ENCODE peak calls at places on chromosomes 13 and 19, in four cellular contexts. One of them, this sample, is unnamed.

GRCh38 chr19:34172661-34173144 is 399 bp downstream of the LSM14A start:
- DNase-seq in BE2C: no peak
- DNase-seq in psoas muscle: no peak
- DNase-seq in progenitor cell of endocrine pancreas: peak; percentile 22
- DNase-seq in this sample: no peak

GRCh38 chr13:44231786-44232516 is 141.7 kb upstream of the SERP2 start:
- DNase-seq in BE2C: no peak
- DNase-seq in psoas muscle: peak; percentile 76
- DNase-seq in progenitor cell of endocrine pancreas: no peak
- DNase-seq in this sample: no peak

GRCh38 chr19:15101479-15102082 is 5.6 kb upstream of the SYDE1 start:
- DNase-seq in BE2C: peak; percentile 59
- DNase-seq in psoas muscle: no peak
- DNase-seq in progenitor cell of endocrine pancreas: no peak
- DNase-seq in this sample: peak; percentile 31

GRCh38 chr19:15236886-15237285 is 4.6 kb upstream of the EPHX3 start:
- DNase-seq in BE2C: no peak
- DNase-seq in psoas muscle: no peak
- DNase-seq in progenitor cell of endocrine pancreas: no peak
- DNase-seq in this sample: no peak

GRCh38 chr13:106173346-106173745 is 362.1 kb downstream of the EFNB2 start:
- DNase-seq in BE2C: no peak
- DNase-seq in psoas muscle: no peak
- DNase-seq in progenitor cell of endocrine pancreas: no peak
- DNase-seq in this sample: no peak

GRCh38 chr19:49212302-49212701 is 54.7 kb downstream of the TRPM4 start:
- DNase-seq in BE2C: peak; percentile 35
- DNase-seq in psoas muscle: no peak
- DNase-seq in progenitor cell of endocrine pancreas: no peak
- DNase-seq in this sample: no peak

GRCh38 chr19:34366670-34367423 is 1.9 kb downstream of the GPI start:
- DNase-seq in BE2C: no peak
- DNase-seq in psoas muscle: peak; percentile 24
- DNase-seq in progenitor cell of endocrine pancreas: no peak
- DNase-seq in this sample: no peak

GRCh38 chr13:102721800-102722231 is 27.0 kb upstream of the METTL21C start:
- DNase-seq in BE2C: no peak
- DNase-seq in psoas muscle: peak; percentile 70
- DNase-seq in progenitor cell of endocrine pancreas: no peak
- DNase-seq in this sample: peak; percentile 21

GRCh38 chr19:13289295-13289694 is 139.1 kb downstream of the IER2 start:
- DNase-seq in BE2C: no peak
- DNase-seq in psoas muscle: no peak
- DNase-seq in progenitor cell of endocrine pancreas: no peak
- DNase-seq in this sample: no peak

GRCh38 chr13:85261757-85262346 is 537.4 kb downstream of the SLITRK6 start:
- DNase-seq in BE2C: peak; percentile 5
- DNase-seq in psoas muscle: no peak
- DNase-seq in progenitor cell of endocrine pancreas: no peak
- DNase-seq in this sample: no peak

GRCh38 chr13:111372651-111373425 is 52.4 kb downstream of the TEX29 start:
- DNase-seq in BE2C: no peak
- DNase-seq in psoas muscle: no peak
- DNase-seq in progenitor cell of endocrine pancreas: no peak
- DNase-seq in this sample: no peak

GRCh38 chr19:35505956-35506355 is 7.5 kb downstream of the DMKN start:
- DNase-seq in BE2C: no peak
- DNase-seq in psoas muscle: no peak
- DNase-seq in progenitor cell of endocrine pancreas: no peak
- DNase-seq in this sample: no peak

GRCh38 chr13:105144020-105144419 is 1391.4 kb downstream of the EFNB2 start:
- DNase-seq in BE2C: no peak
- DNase-seq in psoas muscle: no peak
- DNase-seq in progenitor cell of endocrine pancreas: no peak
- DNase-seq in this sample: no peak
- TF ChIP-seq CTCF in BE2C: peak; percentile 26
- TF ChIP-seq CTCF in psoas muscle: no peak
- TF ChIP-seq CTCF in progenitor cell of endocrine pancreas: no peak
- TF ChIP-seq CTCF in this sample: no peak

GRCh38 chr19:1466018-1466460 is 13.0 kb downstream of the C19orf25 start:
- DNase-seq in BE2C: no peak
- DNase-seq in psoas muscle: peak; percentile 48
- DNase-seq in progenitor cell of endocrine pancreas: no peak
- DNase-seq in this sample: no peak

GRCh38 chr19:1467512-1468273 is 11.3 kb downstream of the C19orf25 start:
- DNase-seq in BE2C: no peak
- DNase-seq in psoas muscle: peak; percentile 51
- DNase-seq in progenitor cell of endocrine pancreas: no peak
- DNase-seq in this sample: no peak

GRCh38 chr19:1466461-1467227 is 12.4 kb downstream of the C19orf25 start:
- DNase-seq in BE2C: no peak
- DNase-seq in psoas muscle: peak; percentile 52
- DNase-seq in progenitor cell of endocrine pancreas: no peak
- DNase-seq in this sample: no peak

GRCh38 chr19:1467228-1467511 is 11.8 kb downstream of the C19orf25 start:
- DNase-seq in BE2C: no peak
- DNase-seq in psoas muscle: peak; percentile 51
- DNase-seq in progenitor cell of endocrine pancreas: no peak
- DNase-seq in this sample: no peak

GRCh38 chr19:1465191-1466016 is 13.6 kb downstream of the C19orf25 start:
- DNase-seq in BE2C: no peak
- DNase-seq in psoas muscle: peak; percentile 73
- DNase-seq in progenitor cell of endocrine pancreas: no peak
- DNase-seq in this sample: no peak
- TF ChIP-seq CTCF in BE2C: no peak
- TF ChIP-seq CTCF in psoas muscle: peak; percentile 53
- TF ChIP-seq CTCF in progenitor cell of endocrine pancreas: peak; percentile 54
- TF ChIP-seq CTCF in this sample: peak; percentile 17

GRCh38 chr13:25725104-25725503 is 326.7 kb downstream of the SHISA2 start:
- DNase-seq in BE2C: no peak
- DNase-seq in psoas muscle: no peak
- DNase-seq in progenitor cell of endocrine pancreas: no peak
- DNase-seq in this sample: no peak
- TF ChIP-seq CTCF in BE2C: no peak
- TF ChIP-seq CTCF in psoas muscle: no peak
- TF ChIP-seq CTCF in progenitor cell of endocrine pancreas: no peak
- TF ChIP-seq CTCF in this sample: no peak

GRCh38 chr19:39301562-39301961 is 5.4 kb downstream of the IFNL1 start:
- DNase-seq in BE2C: no peak
- DNase-seq in psoas muscle: no peak
- DNase-seq in progenitor cell of endocrine pancreas: no peak
- DNase-seq in this sample: no peak
- TF ChIP-seq CTCF in BE2C: no peak
- TF ChIP-seq CTCF in psoas muscle: no peak
- TF ChIP-seq CTCF in progenitor cell of endocrine pancreas: no peak
- TF ChIP-seq CTCF in this sample: no peak

DNA sequence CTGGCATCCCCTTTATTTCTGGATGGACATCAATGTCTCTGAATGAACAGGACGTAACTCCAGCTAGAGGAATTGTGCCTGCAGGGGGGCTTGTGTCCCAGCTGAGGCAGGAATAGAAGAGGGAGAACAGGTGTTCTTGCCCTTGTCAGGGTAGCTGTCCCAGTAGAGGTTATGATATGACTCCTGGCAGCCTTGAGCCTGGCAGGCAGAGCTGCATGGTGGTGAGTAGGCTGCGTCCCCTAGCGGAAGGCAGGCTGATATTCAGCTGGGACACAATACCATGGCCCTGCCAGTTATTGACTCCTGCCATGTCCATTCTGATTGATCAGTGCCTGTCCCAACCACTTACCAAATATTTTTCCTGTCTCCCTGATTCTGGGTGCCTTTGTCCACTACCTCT is 197.2 kb downstream of the RAP2A start:
- DNase-seq in BE2C: no peak
- DNase-seq in psoas muscle: peak; percentile 52
- DNase-seq in progenitor cell of endocrine pancreas: no peak
- DNase-seq in this sample: no peak
- TF ChIP-seq CTCF in BE2C: peak; percentile 1
- TF ChIP-seq CTCF in psoas muscle: no peak
- TF ChIP-seq CTCF in progenitor cell of endocrine pancreas: no peak
- TF ChIP-seq CTCF in this sample: no peak